ENCODE peak calls at places on chromosome 1, in six cellular contexts. One of them, this sample, is unnamed.

GRCh38 chr1:173255214-173255813 is 48.2 kb upstream of the TNFSF4 start:
- DNase-seq in cardiac septum: no peak
- DNase-seq in NAMALWA: peak; percentile 58
- DNase-seq in aorta: no peak
- DNase-seq in HEK293T: peak; percentile 45
- DNase-seq in Caco-2: no peak
- DNase-seq in this sample: peak; percentile 33

GRCh38 chr1:237482777-237483176 is 407.9 kb downstream of the ZP4 start:
- DNase-seq in cardiac septum: no peak
- DNase-seq in NAMALWA: no peak
- DNase-seq in aorta: no peak
- DNase-seq in HEK293T: no peak
- DNase-seq in Caco-2: no peak
- DNase-seq in this sample: no peak

GRCh38 chr1:158724442-158724841 is 3.9 kb upstream of the OR6K3 start:
- DNase-seq in cardiac septum: no peak
- DNase-seq in NAMALWA: no peak
- DNase-seq in aorta: no peak
- DNase-seq in HEK293T: no peak
- DNase-seq in Caco-2: no peak
- DNase-seq in this sample: no peak

GRCh38 chr1:224168859-224169380 is 14.1 kb upstream of the DEGS1 start:
- DNase-seq in cardiac septum: no peak
- DNase-seq in NAMALWA: peak; percentile 28
- DNase-seq in aorta: no peak
- DNase-seq in HEK293T: no peak
- DNase-seq in Caco-2: no peak
- DNase-seq in this sample: no peak

GRCh38 chr1:78072216-78072615 is 26.4 kb downstream of the GIPC2 start:
- DNase-seq in cardiac septum: no peak
- DNase-seq in NAMALWA: no peak
- DNase-seq in aorta: no peak
- DNase-seq in HEK293T: no peak
- DNase-seq in Caco-2: no peak
- DNase-seq in this sample: no peak

GRCh38 chr1:244104309-244105060 is 53.4 kb downstream of the ZBTB18 start:
- DNase-seq in cardiac septum: no peak
- DNase-seq in NAMALWA: no peak
- DNase-seq in aorta: no peak
- DNase-seq in HEK293T: no peak
- DNase-seq in Caco-2: peak; percentile 40
- DNase-seq in this sample: no peak

GRCh38 chr1:147849097-147849873 is 53.3 kb upstream of the GJA8 start:
- DNase-seq in cardiac septum: no peak
- DNase-seq in NAMALWA: peak; percentile 50
- DNase-seq in aorta: no peak
- DNase-seq in HEK293T: no peak
- DNase-seq in Caco-2: no peak
- DNase-seq in this sample: no peak

GRCh38 chr1:9413877-9414213 is 121.2 kb downstream of the SPSB1 start:
- DNase-seq in cardiac septum: no peak
- DNase-seq in NAMALWA: no peak
- DNase-seq in aorta: peak; percentile 90
- DNase-seq in HEK293T: no peak
- DNase-seq in Caco-2: no peak
- DNase-seq in this sample: no peak

GRCh38 chr1:48003741-48004503 is 6.7 kb upstream of the TRABD2B start:
- DNase-seq in cardiac septum: no peak
- DNase-seq in NAMALWA: no peak
- DNase-seq in aorta: no peak
- DNase-seq in HEK293T: no peak
- DNase-seq in Caco-2: no peak
- DNase-seq in this sample: no peak

GRCh38 chr1:201937624-201938212 is 8.6 kb downstream of the LMOD1 start:
- DNase-seq in cardiac septum: no peak
- DNase-seq in NAMALWA: no peak
- DNase-seq in aorta: no peak
- DNase-seq in HEK293T: no peak
- DNase-seq in Caco-2: no peak
- DNase-seq in this sample: no peak

GRCh38 chr1:170461762-170462384 is 70.1 kb upstream of the GORAB start:
- DNase-seq in cardiac septum: peak; percentile 60
- DNase-seq in NAMALWA: no peak
- DNase-seq in aorta: no peak
- DNase-seq in HEK293T: no peak
- DNase-seq in Caco-2: no peak
- DNase-seq in this sample: no peak